ENCODE peak calls at places on chromosomes 2 and 18, in ten cellular contexts. P is A549, G is SK-N-SH, X is transverse colon, I is suprapubic skin, A is tibial nerve, O is K562, J is upper lobe of left lung, Z is HepG2, H is sigmoid colon. W is an unnamed sample.
A peak's percentile ranks its signal among the peaks of the same experiment; 100 is the strongest.

GRCh38 chr2:41722668-41723369 is 325.0 kb upstream of the PKDCC start:
- DNase-seq in P (no peak), G (no peak), X (no peak), I (no peak), A (peak; percentile 24), O (no peak), J (no peak), Z (no peak), H (no peak), W (no peak)

GRCh38 chr18:56068030-56068671 is 480.2 kb upstream of the TCF4 start:
- DNase-seq in P (no peak), G (peak; percentile 31), X (no peak), I (no peak), A (no peak), O (no peak), J (no peak), Z (no peak), H (no peak), W (no peak)

GRCh38 chr2:239098288-239098970 is 250.5 kb downstream of the TWIST2 start:
- DNase-seq in P (no peak), G (no peak), X (peak; percentile 23), I (no peak), A (no peak), O (no peak), J (no peak), Z (no peak), H (peak; percentile 91), W (no peak)

GRCh38 chr2:40325111-40325510 is 126.8 kb downstream of the SLC8A1 start:
- DNase-seq in P (no peak), G (no peak), X (no peak), I (no peak), A (no peak), O (no peak), J (no peak), Z (no peak), H (no peak), W (no peak)

GRCh38 chr18:14221689-14222088 is 89.5 kb upstream of the ZNF519 start:
- DNase-seq in P (no peak), G (peak; percentile 4), X (no peak), I (no peak), A (no peak), O (peak; percentile 1), J (no peak), Z (no peak), H (no peak), W (no peak)

GRCh38 chr2:127174176-127174575 is 45.9 kb downstream of the CYP27C1 start:
- DNase-seq in P (peak; percentile 28), G (peak; percentile 80), X (peak; percentile 24), I (no peak), A (no peak), O (no peak), J (peak; percentile 13), Z (no peak), H (peak; percentile 75), W (no peak)

GRCh38 chr2:62593825-62594224 is 87.8 kb upstream of the TMEM17 start:
- DNase-seq in P (no peak), G (no peak), X (no peak), I (no peak), A (no peak), O (no peak), J (no peak), Z (no peak), H (no peak), W (no peak)

GRCh38 chr2:105125920-105126319 is 88.1 kb downstream of the MRPS9 start:
- DNase-seq in P (no peak), G (no peak), X (no peak), I (no peak), A (no peak), O (no peak), J (no peak), Z (no peak), H (no peak), W (no peak)

GRCh38 chr2:240468300-240469238 is 33.1 kb downstream of the GPC1 start:
- DNase-seq in P (no peak), G (peak; percentile 31), X (peak; percentile 4), I (no peak), A (peak; percentile 14), O (no peak), J (no peak), Z (no peak), H (peak; percentile 57), W (no peak)

GRCh38 chr2:240469239-240469636 is 33.8 kb downstream of the GPC1 start:
- DNase-seq in P (no peak), G (peak; percentile 42), X (no peak), I (no peak), A (peak; percentile 7), O (no peak), J (no peak), Z (no peak), H (peak; percentile 55), W (no peak)

GRCh38 chr2:240466579-240467148 is 31.2 kb downstream of the GPC1 start:
- DNase-seq in P (no peak), G (peak; percentile 33), X (peak; percentile 5), I (no peak), A (no peak), O (no peak), J (no peak), Z (no peak), H (peak; percentile 59), W (peak; percentile 17)

GRCh38 chr2:240467149-240467642 is 31.7 kb downstream of the GPC1 start:
- DNase-seq in P (no peak), G (peak; percentile 38), X (peak; percentile 4), I (no peak), A (peak; percentile 5), O (no peak), J (no peak), Z (no peak), H (peak; percentile 62), W (peak; percentile 23)

DNA sequence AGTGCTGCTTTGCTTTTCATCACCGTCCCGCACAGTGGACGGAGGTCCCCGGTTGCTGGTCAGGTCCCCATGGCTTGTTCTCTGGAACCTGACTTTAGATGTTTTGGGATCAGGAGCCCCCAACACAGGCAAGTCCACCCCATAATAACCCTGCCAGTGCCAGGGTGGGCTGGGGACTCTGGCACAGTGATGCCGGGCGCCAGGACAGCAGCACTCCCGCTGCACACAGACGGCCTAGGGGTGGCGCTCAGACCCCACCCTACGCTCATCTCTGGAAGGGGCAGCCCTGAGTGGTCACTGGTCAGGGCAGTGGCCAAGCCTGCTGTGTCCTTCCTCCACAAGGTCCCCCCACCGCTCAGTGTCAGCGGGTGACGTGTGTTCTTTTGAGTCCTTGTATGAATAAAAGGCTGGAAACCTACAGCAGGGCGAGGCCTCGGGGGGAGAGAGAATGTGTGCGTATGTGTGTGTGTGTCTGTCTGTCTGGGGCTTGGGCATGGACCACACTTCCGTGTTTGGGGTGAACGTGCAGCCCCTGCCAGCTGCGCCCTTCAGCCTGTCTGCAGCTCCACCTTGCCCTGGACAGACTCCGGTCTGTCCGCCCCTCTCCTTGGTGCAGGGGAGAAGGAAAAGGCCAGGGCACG is 32.3 kb downstream of the GPC1 start:
- DNase-seq in P (no peak), G (peak; percentile 56), X (no peak), I (no peak), A (peak; percentile 11), O (no peak), J (no peak), Z (no peak), H (peak; percentile 58), W (peak; percentile 20)
- TF ChIP-seq CTCF in P (no peak), G (no peak), X (no peak), I (no peak), A (no peak), O (no peak), J (no peak), Z (peak; percentile 29), H (no peak), W (no peak)

GRCh38 chr2:128737546-128737826 is 418.8 kb upstream of the HS6ST1 start:
- DNase-seq in P (no peak), G (no peak), X (no peak), I (no peak), A (no peak), O (no peak), J (no peak), Z (no peak), H (no peak), W (no peak)

GRCh38 chr2:128734521-128735295 is 416.0 kb upstream of the HS6ST1 start:
- DNase-seq in P (no peak), G (peak; percentile 30), X (no peak), I (no peak), A (no peak), O (no peak), J (peak; percentile 63), Z (no peak), H (no peak), W (no peak)

GRCh38 chr2:128736689-128737545 is 418.2 kb upstream of the HS6ST1 start:
- DNase-seq in P (peak; percentile 71), G (peak; percentile 95), X (peak; percentile 69), I (peak; percentile 89), A (peak; percentile 64), O (peak; percentile 86), J (peak; percentile 69), Z (peak; percentile 41), H (peak; percentile 86), W (peak; percentile 80)

GRCh38 chr2:128735296-128735960 is 416.8 kb upstream of the HS6ST1 start:
- DNase-seq in P (no peak), G (no peak), X (no peak), I (no peak), A (no peak), O (no peak), J (no peak), Z (no peak), H (no peak), W (no peak)

GRCh38 chr2:128736046-128736688 is 417.5 kb upstream of the HS6ST1 start:
- DNase-seq in P (no peak), G (peak; percentile 30), X (no peak), I (no peak), A (no peak), O (no peak), J (no peak), Z (no peak), H (no peak), W (no peak)
- H3K4me1 ChIP-seq in P (peaks cover 3% of the 10 kb centered on the region), G (no peaks in the 10 kb centered on the region), X (peaks cover 7% of the 10 kb centered on the region), I (peaks cover 37% of the 10 kb centered on the region), A (peaks cover 31% of the 10 kb centered on the region), O (no peaks in the 10 kb centered on the region), J (peaks cover 38% of the 10 kb centered on the region), Z (no peaks in the 10 kb centered on the region), H (peaks cover 19% of the 10 kb centered on the region), W (peaks cover 12% of the 10 kb centered on the region)

DNA sequence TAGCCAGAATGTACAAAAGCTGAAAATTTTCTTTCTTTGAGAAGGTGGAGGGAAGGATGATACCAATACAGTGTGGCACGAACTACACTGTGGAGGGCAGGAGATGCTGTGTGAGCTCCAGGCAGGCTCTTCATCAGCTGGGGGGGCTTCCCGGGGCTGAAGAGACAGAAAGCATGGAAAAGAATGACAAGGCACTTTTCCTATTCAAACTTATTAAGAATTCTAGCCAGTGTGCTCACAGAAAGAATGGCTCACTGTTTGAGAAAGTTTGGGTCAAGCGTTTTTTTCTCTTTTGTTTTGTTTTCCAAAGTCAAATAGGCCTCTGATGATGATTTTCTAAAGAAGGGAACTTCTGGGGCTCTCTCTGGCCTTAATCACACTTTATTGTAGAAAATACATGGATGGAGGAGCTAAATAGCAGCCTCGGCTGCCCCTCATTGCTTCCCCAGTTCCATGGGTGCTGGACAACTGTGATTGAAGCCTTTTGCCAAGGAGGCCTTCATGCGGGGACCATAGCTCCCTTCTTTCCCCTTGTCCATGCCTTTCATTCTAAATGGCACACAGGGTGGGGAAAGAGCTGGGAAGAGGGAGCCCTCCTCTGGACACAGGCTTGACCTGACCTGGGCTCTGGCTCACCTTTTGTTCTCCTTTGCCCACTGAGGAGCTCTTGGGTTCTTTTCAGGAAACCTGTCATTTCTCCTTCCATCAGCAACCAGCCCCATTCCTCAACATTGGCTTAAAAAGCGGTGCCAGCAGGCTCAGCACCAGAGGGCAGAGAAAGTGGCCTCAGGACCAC is 130.6 kb downstream of the TDRD15 start:
- DNase-seq in P (no peak), G (no peak), X (no peak), I (no peak), A (no peak), O (no peak), J (no peak), Z (no peak), H (no peak), W (no peak)
- TF ChIP-seq EP300 in P (no peak), G (no peak), X (no peak), I (no peak), A (no peak), O (no peak), J (no peak), Z (no peak), H (no peak), W (no peak)

DNA sequence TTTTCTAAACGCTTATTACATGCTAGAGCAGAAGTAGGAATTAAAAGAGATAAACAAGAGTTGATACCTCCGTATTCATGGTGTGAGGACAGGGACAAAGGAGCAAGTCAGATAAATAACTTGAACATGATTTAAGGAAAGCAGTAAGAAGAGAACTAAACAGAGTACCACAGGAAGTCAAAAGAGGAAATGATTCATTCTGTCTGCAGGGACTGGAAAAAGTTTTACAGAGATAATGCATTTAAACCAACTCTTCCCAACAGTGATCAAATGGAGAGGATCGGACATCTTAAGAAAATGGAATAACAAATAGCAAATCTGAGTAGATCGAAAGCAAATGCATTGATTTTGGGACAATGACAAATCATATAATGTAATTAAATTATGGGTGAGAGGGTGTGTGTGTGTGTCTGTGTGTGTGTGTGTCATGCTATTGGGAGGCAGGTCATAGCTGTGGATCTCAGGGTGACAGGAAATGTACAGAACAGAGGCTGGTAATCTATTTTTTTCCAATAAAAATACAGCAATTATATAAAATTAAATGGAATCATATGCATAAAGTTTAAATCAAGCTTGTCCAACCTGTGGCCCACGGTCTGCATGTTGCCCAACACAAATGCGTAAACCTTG is 113.4 kb downstream of the MC4R start:
- DNase-seq in P (no peak), G (no peak), X (no peak), I (no peak), A (no peak), O (no peak), J (no peak), Z (no peak), H (no peak), W (no peak)
- TF ChIP-seq CTCF in P (no peak), G (no peak), X (no peak), I (no peak), A (no peak), O (no peak), J (no peak), Z (no peak), H (no peak), W (no peak)